ENCODE peak calls at places on chromosomes 12 and 14, in six cellular contexts. F is IMR-90, S is gastrocnemius medialis, B is bronchial epithelial cell, N is fibroblast of lung, Q is AG10803. X is an unnamed sample.

GRCh38 chr14:100305446-100306255 is 593 bp downstream of the SLC25A29 start:
- DNase-seq in F (no peak), S (no peak), B (no peak), N (peak; percentile 31), Q (no peak), X (no peak)

GRCh38 chr14:101891471-101891870 is 72.9 kb upstream of the DYNC1H1 start:
- DNase-seq in F (no peak), S (no peak), B (no peak), N (no peak), Q (no peak), X (no peak)

GRCh38 chr12:9940370-9940769 is 8.2 kb upstream of the CLEC2A start:
- DNase-seq in F (peak; percentile 5), S (no peak), B (no peak), N (no peak), Q (no peak), X (no peak)

GRCh38 chr14:75702606-75703261 is 41.7 kb downstream of the TTLL5 start:
- DNase-seq in F (peak; percentile 18), S (no peak), B (no peak), N (peak; percentile 87), Q (peak; percentile 49), X (no peak)

GRCh38 chr14:70282666-70283065 is 76.8 kb downstream of the COX16 start:
- DNase-seq in F (no peak), S (no peak), B (no peak), N (no peak), Q (no peak), X (no peak)

GRCh38 chr14:94101748-94102147 is 8.8 kb upstream of the IFI27 start:
- DNase-seq in F (no peak), S (no peak), B (no peak), N (no peak), Q (no peak), X (no peak)

GRCh38 chr12:122031342-122032216 is 9.9 kb downstream of the BCL7A start:
- DNase-seq in F (no peak), S (no peak), B (peak; percentile 15), N (no peak), Q (no peak), X (no peak)

GRCh38 chr12:22334696-22335290 is at the start of gene ST8SIA1:
- DNase-seq in F (no peak), S (no peak), B (no peak), N (no peak), Q (peak; percentile 15), X (no peak)

GRCh38 chr14:29222671-29223268 is 456.2 kb downstream of the FOXG1 start:
- DNase-seq in F (peak; percentile 73), S (no peak), B (peak; percentile 48), N (peak; percentile 62), Q (peak; percentile 61), X (no peak)

DNA sequence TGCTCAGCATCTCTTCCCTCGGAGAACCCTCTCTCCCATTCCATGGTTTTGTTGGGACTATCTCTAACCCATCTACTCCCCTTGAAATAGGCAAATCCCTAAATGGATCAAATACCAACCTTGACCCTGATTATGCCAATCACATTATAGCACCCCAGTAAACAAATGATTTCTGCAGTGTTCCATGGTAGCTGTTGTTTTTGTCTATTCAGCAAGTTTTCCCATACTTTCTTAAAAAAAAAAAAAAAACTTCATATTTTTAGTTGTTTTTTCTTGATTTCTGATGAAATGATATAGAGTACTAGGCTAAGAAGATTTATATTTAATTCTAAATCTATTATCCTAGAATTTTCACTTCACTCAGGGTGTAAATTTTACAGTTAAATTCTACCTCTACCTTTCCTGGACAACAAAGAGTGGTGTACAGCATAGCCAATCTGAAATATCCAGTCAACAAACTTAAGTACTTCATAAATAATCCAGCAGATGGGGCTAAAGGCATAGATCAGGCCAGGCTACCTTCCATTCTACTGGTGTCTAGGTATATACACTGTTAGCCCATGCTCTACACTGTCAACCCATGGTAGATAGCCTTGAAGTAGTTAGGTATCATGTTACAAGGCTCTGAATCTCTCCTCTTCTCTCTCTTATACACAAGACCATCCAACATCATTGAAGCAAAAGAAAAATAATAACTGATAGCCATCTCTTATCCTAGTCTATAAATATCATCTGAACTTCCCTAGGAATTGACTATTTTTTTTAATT is 82.2 kb downstream of the PLEKHG7 start:
- DNase-seq in F (peak; percentile 79), S (peak; percentile 8), B (peak; percentile 83), N (peak; percentile 76), Q (peak; percentile 65), X (peak; percentile 46)
- TF ChIP-seq CTCF in F (peak; percentile 61), S (peak; percentile 66), B (peak; percentile 43), N (peak; percentile 21), Q (peak; percentile 61), X (peak; percentile 68)

GRCh38 chr14:22718091-22718490 is 48.4 kb upstream of the OXA1L start:
- DNase-seq in F (no peak), S (no peak), B (no peak), N (no peak), Q (no peak), X (no peak)

GRCh38 chr14:22721213-22721612 is 45.3 kb upstream of the OXA1L start:
- DNase-seq in F (no peak), S (no peak), B (no peak), N (no peak), Q (no peak), X (no peak)

GRCh38 chr14:22726012-22726411 is 40.5 kb upstream of the OXA1L start:
- DNase-seq in F (no peak), S (no peak), B (no peak), N (no peak), Q (no peak), X (no peak)

DNA sequence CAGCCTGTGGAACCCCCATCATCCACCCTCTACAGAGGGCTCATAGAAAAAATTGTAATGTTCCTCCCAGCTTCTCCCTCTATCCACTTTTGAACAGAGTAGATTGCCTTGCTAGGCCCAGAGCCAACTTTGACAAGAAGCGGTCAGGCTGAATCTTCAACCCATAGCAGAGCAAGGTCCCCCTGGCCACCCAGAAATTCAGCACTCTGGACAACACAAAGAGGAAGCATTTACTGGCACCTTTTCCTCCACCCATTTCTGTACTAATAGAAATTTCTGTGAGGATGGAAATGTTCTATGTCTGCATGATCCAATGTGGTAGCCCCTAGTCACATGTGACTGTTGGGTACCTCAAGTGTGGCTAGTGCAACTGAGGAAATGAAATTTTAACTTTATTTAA is 42.7 kb upstream of the OXA1L start:
- DNase-seq in F (no peak), S (no peak), B (no peak), N (no peak), Q (no peak), X (no peak)
- H3K4me3 ChIP-seq in F (no peak overlapping the region), S (no peak overlapping the region), B (no peak overlapping the region), N (no peak overlapping the region), Q (no peak overlapping the region), X (no peak overlapping the region)

GRCh38 chr12:85059594-85059993 is 23.4 kb downstream of the LRRIQ1 start:
- DNase-seq in F (no peak), S (no peak), B (no peak), N (no peak), Q (no peak), X (no peak)

GRCh38 chr12:85058339-85058738 is 22.2 kb downstream of the LRRIQ1 start:
- DNase-seq in F (no peak), S (no peak), B (no peak), N (no peak), Q (no peak), X (no peak)

GRCh38 chr12:85057370-85057963 is 21.3 kb downstream of the LRRIQ1 start:
- DNase-seq in F (peak; percentile 41), S (no peak), B (peak; percentile 59), N (peak; percentile 36), Q (peak; percentile 53), X (peak; percentile 6)
- TF ChIP-seq CTCF in F (peak; percentile 67), S (peak; percentile 39), B (peak; percentile 67), N (peak; percentile 78), Q (peak; percentile 88), X (peak; percentile 82)

GRCh38 chr14:54629635-54630360 is 62.9 kb downstream of the SAMD4A start:
- DNase-seq in F (no peak), S (no peak), B (no peak), N (no peak), Q (no peak), X (no peak)

GRCh38 chr14:54625158-54625557 is 58.2 kb downstream of the SAMD4A start:
- DNase-seq in F (peak; percentile 92), S (no peak), B (peak; percentile 18), N (peak; percentile 88), Q (peak; percentile 88), X (no peak)

GRCh38 chr14:54629183-54629582 is 62.3 kb downstream of the SAMD4A start:
- DNase-seq in F (no peak), S (no peak), B (no peak), N (no peak), Q (no peak), X (no peak)

GRCh38 chr14:54627718-54628345 is 60.9 kb downstream of the SAMD4A start:
- DNase-seq in F (peak; percentile 69), S (no peak), B (no peak), N (peak; percentile 72), Q (peak; percentile 77), X (no peak)

GRCh38 chr14:54627325-54627717 is 60.4 kb downstream of the SAMD4A start:
- DNase-seq in F (no peak), S (no peak), B (no peak), N (peak; percentile 33), Q (no peak), X (no peak)
- H3K4me3 ChIP-seq in F (no peak overlapping the region), S (peak overlapping the region; percentile 26), B (no peak overlapping the region), N (peak overlapping the region; percentile 24), Q (peak overlapping the region; percentile 31), X (peak overlapping the region; percentile 34)